ENCODE peak calls at places on chromosomes 13 and 19, in five cellular contexts. Y, G, M, F and R are unnamed samples.

GRCh38 chr13:110179116-110179857 is 127.7 kb downstream of the COL4A1 start:
- DNase-seq in Y (no peak), G (no peak), M (no peak), F (no peak), R (no peak)

GRCh38 chr13:113785051-113786010 is 26.3 kb downstream of the TMEM255B start:
- DNase-seq in Y (peak), G (peak), M (no peak), F (no peak), R (peak)

GRCh38 chr13:20263393-20264044 is 31.4 kb upstream of the GJB6 start:
- DNase-seq in Y (no peak), G (no peak), M (no peak), F (no peak), R (no peak)

GRCh38 chr19:50315773-50316448 is 13.3 kb downstream of the KCNC3 start:
- DNase-seq in Y (no peak), G (peak), M (no peak), F (no peak), R (no peak)

GRCh38 chr19:18775586-18776287 is 15.4 kb downstream of the COMP start:
- DNase-seq in Y (peak), G (peak), M (no peak), F (no peak), R (no peak)

GRCh38 chr13:76762731-76763130 is 123.5 kb downstream of the KCTD12 start:
- DNase-seq in Y (no peak), G (no peak), M (no peak), F (no peak), R (no peak)

GRCh38 chr13:20442798-20443381 is 82.8 kb downstream of the CRYL1 start:
- DNase-seq in Y (no peak), G (no peak), M (no peak), F (no peak), R (no peak)

GRCh38 chr13:33292712-33293111 is 7.2 kb upstream of the STARD13 start:
- DNase-seq in Y (no peak), G (no peak), M (no peak), F (no peak), R (no peak)

GRCh38 chr13:41179593-41180250 is 14.6 kb downstream of the KBTBD7 start:
- DNase-seq in Y (no peak), G (no peak), M (no peak), F (peak), R (no peak)